ENCODE peak calls at places on chromosomes 3 and 15, in seven cellular contexts. One of them, this sample, is unnamed.
A peak's percentile ranks its signal among the peaks of the same experiment; 100 is the strongest.

GRCh38 chr3:143124683-143125520 is 5.3 kb downstream of the CHST2 start:
- DNase-seq in tibial nerve: no peak
- DNase-seq in IMR-90: no peak
- DNase-seq in BJ: no peak
- DNase-seq in GM20000: no peak
- DNase-seq in GM13977: no peak
- DNase-seq in B cell: no peak
- DNase-seq in this sample: no peak

GRCh38 chr15:47885921-47886320 is 168.6 kb downstream of the SEMA6D start:
- DNase-seq in tibial nerve: no peak
- DNase-seq in IMR-90: peak; percentile 28
- DNase-seq in BJ: peak; percentile 17
- DNase-seq in GM20000: no peak
- DNase-seq in GM13977: no peak
- DNase-seq in B cell: no peak
- DNase-seq in this sample: no peak

GRCh38 chr3:132595036-132595435 is 2.0 kb upstream of the ACKR4 start:
- DNase-seq in tibial nerve: no peak
- DNase-seq in IMR-90: peak; percentile 66
- DNase-seq in BJ: no peak
- DNase-seq in GM20000: no peak
- DNase-seq in GM13977: no peak
- DNase-seq in B cell: no peak
- DNase-seq in this sample: no peak

GRCh38 chr3:39108309-39108708 is 829 bp downstream of the TTC21A start:
- DNase-seq in tibial nerve: no peak
- DNase-seq in IMR-90: no peak
- DNase-seq in BJ: no peak
- DNase-seq in GM20000: peak; percentile 78
- DNase-seq in GM13977: peak; percentile 78
- DNase-seq in B cell: peak; percentile 75
- DNase-seq in this sample: peak; percentile 65

GRCh38 chr3:95813261-95813660 is 1001.1 kb upstream of the EPHA6 start:
- DNase-seq in tibial nerve: no peak
- DNase-seq in IMR-90: no peak
- DNase-seq in BJ: no peak
- DNase-seq in GM20000: no peak
- DNase-seq in GM13977: no peak
- DNase-seq in B cell: no peak
- DNase-seq in this sample: no peak

GRCh38 chr3:195803309-195803908 is 8.3 kb downstream of the MUC4 start:
- DNase-seq in tibial nerve: no peak
- DNase-seq in IMR-90: no peak
- DNase-seq in BJ: no peak
- DNase-seq in GM20000: no peak
- DNase-seq in GM13977: no peak
- DNase-seq in B cell: no peak
- DNase-seq in this sample: no peak

GRCh38 chr15:58549013-58549779 is 117.4 kb downstream of the LIPC start:
- DNase-seq in tibial nerve: no peak
- DNase-seq in IMR-90: peak; percentile 74
- DNase-seq in BJ: no peak
- DNase-seq in GM20000: no peak
- DNase-seq in GM13977: no peak
- DNase-seq in B cell: no peak
- DNase-seq in this sample: no peak

GRCh38 chr3:157920804-157921203 is 185.4 kb downstream of the SHOX2 start:
- DNase-seq in tibial nerve: no peak
- DNase-seq in IMR-90: no peak
- DNase-seq in BJ: no peak
- DNase-seq in GM20000: no peak
- DNase-seq in GM13977: no peak
- DNase-seq in B cell: no peak
- DNase-seq in this sample: no peak

GRCh38 chr15:34280193-34280592 is 55.4 kb downstream of the EMC4 start:
- DNase-seq in tibial nerve: no peak
- DNase-seq in IMR-90: no peak
- DNase-seq in BJ: no peak
- DNase-seq in GM20000: no peak
- DNase-seq in GM13977: no peak
- DNase-seq in B cell: no peak
- DNase-seq in this sample: no peak

GRCh38 chr3:98556164-98557130 is 24.7 kb downstream of the GPR15 start:
- DNase-seq in tibial nerve: no peak
- DNase-seq in IMR-90: no peak
- DNase-seq in BJ: no peak
- DNase-seq in GM20000: peak; percentile 51
- DNase-seq in GM13977: peak; percentile 54
- DNase-seq in B cell: no peak
- DNase-seq in this sample: peak; percentile 91

GRCh38 chr3:55544219-55544618 is 57.1 kb upstream of the WNT5A start:
- DNase-seq in tibial nerve: no peak
- DNase-seq in IMR-90: no peak
- DNase-seq in BJ: no peak
- DNase-seq in GM20000: no peak
- DNase-seq in GM13977: no peak
- DNase-seq in B cell: no peak
- DNase-seq in this sample: no peak

DNA sequence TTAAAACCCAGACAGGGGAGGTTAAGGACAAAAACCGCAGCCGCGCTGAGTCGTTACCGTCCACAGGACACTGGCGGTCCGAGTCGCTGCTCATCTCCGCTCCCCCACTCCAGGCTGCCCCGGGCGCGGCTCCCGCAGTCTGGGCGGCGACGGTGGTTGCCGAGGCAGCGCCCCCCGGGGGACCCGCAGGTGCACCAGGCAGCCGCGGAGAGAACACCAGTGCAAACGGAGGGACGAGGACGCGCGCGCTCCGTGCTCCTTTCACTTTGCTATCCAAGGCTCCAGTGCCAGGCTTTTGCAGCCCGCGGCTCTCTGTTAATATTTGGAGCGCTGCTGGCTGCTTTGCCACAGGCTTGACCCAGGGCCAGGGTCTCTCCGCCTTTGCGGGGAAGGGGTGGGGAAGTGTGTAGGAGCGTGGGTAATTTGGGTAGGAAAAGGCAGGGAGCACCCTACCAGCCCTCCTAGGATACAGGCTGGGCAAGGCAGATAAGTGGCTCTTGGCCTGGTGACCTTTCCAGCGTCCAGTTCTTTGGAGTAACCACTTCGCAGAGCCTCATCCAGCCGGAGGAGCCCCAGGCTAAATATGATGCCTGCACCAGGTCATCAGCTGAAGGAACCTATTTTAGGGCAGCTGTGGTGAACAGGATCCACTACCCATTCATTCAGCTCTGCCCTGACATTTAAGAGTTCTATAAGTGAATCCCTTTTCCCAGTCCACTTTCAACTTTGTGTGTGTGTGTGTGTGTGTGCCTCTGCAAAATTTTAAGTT is at the start of gene GADL1:
- DNase-seq in tibial nerve: peak; percentile 6
- DNase-seq in IMR-90: peak; percentile 8
- DNase-seq in BJ: no peak
- DNase-seq in GM20000: peak; percentile 13
- DNase-seq in GM13977: peak; percentile 28
- DNase-seq in B cell: no peak
- DNase-seq in this sample: peak; percentile 33
- TF ChIP-seq CTCF in tibial nerve: no peak
- TF ChIP-seq CTCF in IMR-90: no peak
- TF ChIP-seq CTCF in BJ: no peak
- TF ChIP-seq CTCF in GM20000: no peak
- TF ChIP-seq CTCF in GM13977: no peak
- TF ChIP-seq CTCF in B cell: no peak
- TF ChIP-seq CTCF in this sample: no peak

GRCh38 chr3:115212615-115213014 is 65.5 kb upstream of the ZBTB20 start:
- DNase-seq in tibial nerve: no peak
- DNase-seq in IMR-90: no peak
- DNase-seq in BJ: no peak
- DNase-seq in GM20000: no peak
- DNase-seq in GM13977: no peak
- DNase-seq in B cell: no peak
- DNase-seq in this sample: no peak

GRCh38 chr3:115217292-115217677 is 70.2 kb upstream of the ZBTB20 start:
- DNase-seq in tibial nerve: no peak
- DNase-seq in IMR-90: no peak
- DNase-seq in BJ: no peak
- DNase-seq in GM20000: no peak
- DNase-seq in GM13977: no peak
- DNase-seq in B cell: no peak
- DNase-seq in this sample: no peak

GRCh38 chr3:115211810-115212492 is 64.9 kb upstream of the ZBTB20 start:
- DNase-seq in tibial nerve: no peak
- DNase-seq in IMR-90: no peak
- DNase-seq in BJ: no peak
- DNase-seq in GM20000: no peak
- DNase-seq in GM13977: no peak
- DNase-seq in B cell: no peak
- DNase-seq in this sample: no peak

GRCh38 chr3:115217678-115218451 is 70.8 kb upstream of the ZBTB20 start:
- DNase-seq in tibial nerve: peak; percentile 22
- DNase-seq in IMR-90: peak; percentile 71
- DNase-seq in BJ: peak; percentile 29
- DNase-seq in GM20000: peak; percentile 17
- DNase-seq in GM13977: peak; percentile 14
- DNase-seq in B cell: no peak
- DNase-seq in this sample: peak; percentile 18
- TF ChIP-seq CTCF in tibial nerve: peak; percentile 60
- TF ChIP-seq CTCF in IMR-90: peak; percentile 93
- TF ChIP-seq CTCF in BJ: peak; percentile 72
- TF ChIP-seq CTCF in GM20000: peak; percentile 31
- TF ChIP-seq CTCF in GM13977: peak; percentile 63
- TF ChIP-seq CTCF in B cell: peak; percentile 60
- TF ChIP-seq CTCF in this sample: peak; percentile 63

GRCh38 chr3:14148041-14148985 is 23.5 kb downstream of the TMEM43 start:
- DNase-seq in tibial nerve: no peak
- DNase-seq in IMR-90: no peak
- DNase-seq in BJ: no peak
- DNase-seq in GM20000: no peak
- DNase-seq in GM13977: no peak
- DNase-seq in B cell: no peak
- DNase-seq in this sample: no peak
- TF ChIP-seq CTCF in tibial nerve: no peak
- TF ChIP-seq CTCF in IMR-90: no peak
- TF ChIP-seq CTCF in BJ: no peak
- TF ChIP-seq CTCF in GM20000: no peak
- TF ChIP-seq CTCF in GM13977: no peak
- TF ChIP-seq CTCF in B cell: no peak
- TF ChIP-seq CTCF in this sample: no peak

GRCh38 chr3:17686613-17687012 is 55.8 kb downstream of the TBC1D5 start:
- DNase-seq in tibial nerve: no peak
- DNase-seq in IMR-90: no peak
- DNase-seq in BJ: no peak
- DNase-seq in GM20000: no peak
- DNase-seq in GM13977: no peak
- DNase-seq in B cell: no peak
- DNase-seq in this sample: no peak
- TF ChIP-seq CTCF in tibial nerve: no peak
- TF ChIP-seq CTCF in IMR-90: peak; percentile 15
- TF ChIP-seq CTCF in BJ: no peak
- TF ChIP-seq CTCF in GM20000: no peak
- TF ChIP-seq CTCF in GM13977: peak; percentile 29
- TF ChIP-seq CTCF in B cell: no peak
- TF ChIP-seq CTCF in this sample: no peak